ENCODE peak calls at places on chromosomes 5 and 9, in ten cellular contexts. K, H, M, S, D, I, Y, P, R and Q are unnamed samples.
A peak's percentile ranks its signal among the peaks of the same experiment; 100 is the strongest.

GRCh38 chr5:135126688-135127603 is 92.9 kb upstream of the PITX1 start:
- DNase-seq in K (no peak), H (no peak), M (no peak), S (no peak), D (no peak), I (no peak), Y (no peak), P (no peak), R (no peak), Q (no peak)

GRCh38 chr9:83444110-83444509 is 94.1 kb downstream of the FRMD3 start:
- DNase-seq in K (no peak), H (peak; percentile 65), M (no peak), S (no peak), D (no peak), I (no peak), Y (no peak), P (no peak), R (no peak), Q (no peak)

GRCh38 chr5:891117-891836 is 1.3 kb downstream of the BRD9 start:
- DNase-seq in K (no peak), H (no peak), M (peak; percentile 58), S (no peak), D (no peak), I (no peak), Y (no peak), P (no peak), R (no peak), Q (no peak)

GRCh38 chr9:36401179-36401740 is 1.2 kb upstream of the RNF38 start:
- DNase-seq in K (peak; percentile 61), H (no peak), M (peak; percentile 10), S (peak; percentile 82), D (no peak), I (no peak), Y (no peak), P (no peak), R (peak; percentile 78), Q (no peak)

GRCh38 chr5:66454186-66455078 is 141.8 kb upstream of the MAST4 start:
- DNase-seq in K (no peak), H (no peak), M (no peak), S (peak; percentile 62), D (no peak), I (no peak), Y (no peak), P (peak; percentile 13), R (no peak), Q (no peak)

GRCh38 chr5:170863646-170864045 is 1.8 kb downstream of the RANBP17 start:
- DNase-seq in K (peak; percentile 82), H (no peak), M (no peak), S (no peak), D (no peak), I (no peak), Y (no peak), P (no peak), R (no peak), Q (no peak)

GRCh38 chr9:71683598-71684235 is 84.6 kb downstream of the CEMIP2 start:
- DNase-seq in K (peak; percentile 61), H (peak; percentile 18), M (peak; percentile 51), S (no peak), D (peak; percentile 36), I (no peak), Y (no peak), P (no peak), R (peak; percentile 19), Q (no peak)

GRCh38 chr5:51208291-51208690 is 175.0 kb upstream of the ISL1 start:
- DNase-seq in K (no peak), H (no peak), M (no peak), S (no peak), D (no peak), I (no peak), Y (no peak), P (no peak), R (no peak), Q (no peak)

GRCh38 chr5:39356263-39356662 is 8.0 kb downstream of the C9 start:
- DNase-seq in K (no peak), H (no peak), M (no peak), S (no peak), D (no peak), I (no peak), Y (no peak), P (no peak), R (no peak), Q (no peak)

GRCh38 chr9:129509508-129509907 is 111.4 kb downstream of the C9orf50 start:
- DNase-seq in K (peak; percentile 98), H (no peak), M (no peak), S (peak; percentile 30), D (no peak), I (no peak), Y (no peak), P (no peak), R (no peak), Q (no peak)

DNA sequence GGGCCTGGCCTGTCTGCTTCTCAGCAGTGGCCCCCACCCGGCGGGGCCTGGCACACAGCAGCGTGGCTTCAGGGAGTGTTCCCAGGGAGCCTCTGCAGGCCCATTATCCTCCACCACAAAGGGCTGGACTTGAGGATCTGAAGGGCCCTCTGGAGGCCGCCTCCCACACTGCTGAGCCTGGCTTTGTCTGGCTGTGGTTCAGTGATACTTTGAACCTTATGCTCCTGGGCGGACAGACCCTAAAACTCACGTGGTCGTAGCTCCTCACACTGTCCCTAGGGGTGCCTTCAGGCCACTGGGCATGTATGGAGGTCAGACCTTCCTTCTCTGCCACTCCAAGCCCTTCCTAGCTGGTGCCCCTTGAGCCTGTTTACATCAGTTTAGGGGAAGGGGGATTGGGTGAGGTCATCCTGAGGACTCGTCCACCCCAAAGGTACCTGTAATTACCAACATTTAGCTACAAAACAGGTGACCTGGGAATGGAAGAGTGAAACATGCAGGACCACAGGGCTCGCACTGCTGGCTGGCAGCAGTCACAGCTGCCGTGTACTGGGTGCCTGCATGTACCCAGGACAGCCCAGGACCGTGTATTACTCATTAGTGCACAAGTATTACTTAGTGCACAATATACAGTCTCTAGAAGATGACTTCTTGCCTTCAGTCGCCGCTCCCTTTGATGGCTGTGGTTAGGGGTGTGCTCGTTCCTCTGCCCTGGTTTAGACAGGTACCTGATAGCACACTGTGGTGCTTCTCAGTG is 8.5 kb downstream of the GRHPR start:
- DNase-seq in K (no peak), H (no peak), M (no peak), S (no peak), D (no peak), I (no peak), Y (no peak), P (no peak), R (no peak), Q (no peak)
- TF ChIP-seq POLR2A in K (no peak), H (no peak), M (no peak), S (no peak), D (no peak), I (no peak), Y (no peak), P (no peak), R (no peak), Q (no peak)

GRCh38 chr9:100466171-100466827 is 6.7 kb upstream of the TMEFF1 start:
- DNase-seq in K (no peak), H (no peak), M (no peak), S (no peak), D (no peak), I (no peak), Y (no peak), P (peak; percentile 21), R (peak; percentile 52), Q (no peak)

GRCh38 chr9:100465765-100466164 is 7.2 kb upstream of the TMEFF1 start:
- DNase-seq in K (no peak), H (no peak), M (no peak), S (no peak), D (no peak), I (no peak), Y (no peak), P (no peak), R (no peak), Q (no peak)

GRCh38 chr9:100465270-100465669 is 7.7 kb upstream of the TMEFF1 start:
- DNase-seq in K (no peak), H (no peak), M (no peak), S (no peak), D (no peak), I (no peak), Y (no peak), P (no peak), R (no peak), Q (no peak)

GRCh38 chr9:100468041-100468440 is 4.9 kb upstream of the TMEFF1 start:
- DNase-seq in K (no peak), H (no peak), M (no peak), S (no peak), D (no peak), I (no peak), Y (no peak), P (no peak), R (no peak), Q (no peak)

GRCh38 chr9:100466828-100467220 is 6.1 kb upstream of the TMEFF1 start:
- DNase-seq in K (no peak), H (no peak), M (no peak), S (no peak), D (no peak), I (no peak), Y (no peak), P (no peak), R (no peak), Q (no peak)
- TF ChIP-seq CTCF in K (no peak), H (no peak), M (no peak), S (no peak), D (no peak), I (no peak), Y (no peak), P (no peak), R (no peak), Q (no peak)

GRCh38 chr9:4297795-4298254 is 2.0 kb downstream of the GLIS3 start:
- DNase-seq in K (peak; percentile 65), H (peak; percentile 49), M (no peak), S (peak; percentile 64), D (peak; percentile 85), I (no peak), Y (peak; percentile 16), P (peak; percentile 63), R (peak; percentile 49), Q (peak; percentile 95)
- TF ChIP-seq POLR2A in K (no peak), H (no peak), M (no peak), S (peak; percentile 17), D (peak; percentile 55), I (no peak), Y (no peak), P (peak; percentile 52), R (peak; percentile 8), Q (no peak)

DNA sequence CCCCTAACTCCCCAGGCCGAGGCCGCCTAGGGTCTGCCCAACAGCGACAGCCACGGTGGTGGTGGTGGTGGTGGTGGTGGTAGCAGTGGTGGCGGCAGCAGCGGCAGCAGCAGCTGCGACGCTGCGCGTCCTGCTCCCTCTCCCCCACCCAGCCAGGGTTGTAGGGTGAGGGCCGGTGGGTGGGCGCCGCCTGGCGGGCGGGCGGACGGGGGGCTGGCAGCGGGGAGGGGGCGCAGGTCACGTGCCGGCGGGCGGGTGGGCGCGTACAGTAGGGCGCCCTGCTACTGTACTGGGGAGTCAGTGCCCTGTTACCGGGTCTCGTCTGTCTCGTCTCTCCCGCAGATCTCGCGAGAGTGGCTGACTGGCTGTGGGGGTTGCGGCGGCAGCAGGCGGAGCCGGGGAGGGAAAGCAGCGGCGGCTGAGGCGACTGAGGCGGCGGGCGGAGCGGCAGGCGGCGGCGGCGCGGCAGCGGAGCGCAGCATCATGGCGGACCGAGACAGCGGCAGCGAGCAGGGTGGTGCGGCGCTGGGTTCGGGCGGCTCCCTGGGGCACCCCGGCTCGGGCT is at the start of gene PURA:
- DNase-seq in K (peak; percentile 92), H (peak; percentile 96), M (no peak), S (peak; percentile 94), D (peak; percentile 96), I (peak; percentile 70), Y (peak; percentile 95), P (peak; percentile 95), R (peak; percentile 92), Q (peak; percentile 95)
- TF ChIP-seq CTCF in K (no peak), H (no peak), M (no peak), S (no peak), D (no peak), I (no peak), Y (no peak), P (peak; percentile 11), R (no peak), Q (no peak)